ENCODE peak calls at places on chromosomes 6 and 20, in six cellular contexts. K is T follicular helper cell; C is SW480; X is NCI-H460; P is stromal cell of bone marrow; L is CD8-positive, alpha-beta memory T cell. T is an unnamed sample.

GRCh38 chr6:20709451-20709850 is 175.2 kb downstream of the CDKAL1 start:
- DNase-seq in K (no peak), X (no peak), P (no peak), L (no peak), C (no peak), T (no peak)

GRCh38 chr6:31465185-31465536 is 32.8 kb upstream of the MICB start:
- DNase-seq in K (no peak), X (no peak), L (no peak), C (no peak), P (no peak), T (no peak)

GRCh38 chr20:38252292-38253288 is 7.9 kb downstream of the KIAA1755 start:
- DNase-seq in X (no peak), C (no peak), K (no peak), L (no peak), P (no peak), T (no peak)

GRCh38 chr6:85580104-85580877 is 13.4 kb downstream of the SNX14 start:
- DNase-seq in C (no peak), K (no peak), X (no peak), L (no peak), P (no peak), T (no peak)

GRCh38 chr6:106413016-106413415 is 52.5 kb downstream of the CRYBG1 start:
- DNase-seq in C (no peak), P (no peak), K (no peak), X (no peak), L (no peak), T (no peak)

GRCh38 chr20:25178563-25179438 is 16.7 kb upstream of the ENTPD6 start:
- DNase-seq in X (peak; percentile 62), K (no peak), P (peak; percentile 89), C (peak; percentile 88), L (no peak), T (peak; percentile 36)

GRCh38 chr6:136992113-136992512 is 52.7 kb downstream of the IL20RA start:
- DNase-seq in L (no peak), P (peak; percentile 6), C (no peak), K (no peak), X (no peak), T (no peak)

GRCh38 chr6:100462990-100463684 is 1.6 kb downstream of the SIM1 start:
- DNase-seq in X (no peak), L (no peak), K (no peak), P (no peak), C (no peak), T (no peak)

GRCh38 chr6:41785689-41786450 is 1.6 kb upstream of the TOMM6 start:
- DNase-seq in X (no peak), P (no peak), L (no peak), C (no peak), K (no peak), T (no peak)

GRCh38 chr6:37314803-37315515 is 38.8 kb upstream of the RNF8 start:
- DNase-seq in L (no peak), K (no peak), P (no peak), X (peak; percentile 11), C (peak; percentile 9), T (no peak)

GRCh38 chr20:34938466-34939163 is 17.0 kb downstream of the GSS start:
- DNase-seq in L (no peak), X (no peak), K (no peak), P (no peak), C (no peak), T (peak; percentile 17)

GRCh38 chr20:18837710-18838109 is 24.1 kb downstream of the SCP2D1 start:
- DNase-seq in P (no peak), X (no peak), K (no peak), C (no peak), L (no peak), T (no peak)

GRCh38 chr20:5362771-5363170 is 46.0 kb upstream of the PROKR2 start:
- DNase-seq in L (no peak), P (no peak), X (no peak), K (no peak), C (no peak), T (no peak)

GRCh38 chr20:19047040-19047950 is 165.1 kb upstream of the SLC24A3 start:
- DNase-seq in L (no peak), P (no peak), C (peak; percentile 9), K (no peak), X (no peak), T (no peak)

GRCh38 chr6:169529931-169530761 is 171.7 kb downstream of the WDR27 start:
- DNase-seq in X (no peak), K (no peak), P (peak; percentile 88), L (no peak), C (peak; percentile 61), T (no peak)

GRCh38 chr6:3088446-3088845 is 20.2 kb downstream of the RIPK1 start:
- DNase-seq in C (no peak), K (no peak), P (peak; percentile 70), X (no peak), L (no peak), T (no peak)

GRCh38 chr6:157240960-157241311 is 82.4 kb downstream of the TMEM242 start:
- DNase-seq in X (no peak), P (no peak), L (no peak), K (no peak), C (no peak), T (no peak)

GRCh38 chr20:34942301-34942700 is 13.3 kb downstream of the GSS start:
- DNase-seq in P (no peak), L (no peak), K (no peak), C (no peak), X (no peak), T (no peak)

GRCh38 chr20:51869002-51869401 is 66.7 kb upstream of the SALL4 start:
- DNase-seq in C (no peak), P (no peak), X (no peak), K (no peak), L (no peak), T (no peak)

GRCh38 chr6:69069881-69070280 is 434.8 kb downstream of the ADGRB3 start:
- DNase-seq in K (no peak), X (no peak), C (no peak), L (no peak), P (no peak), T (no peak)

GRCh38 chr6:87922191-87922946 is 125.3 kb upstream of the SPACA1 start:
- DNase-seq in L (no peak), P (no peak), K (no peak), X (no peak), C (no peak), T (no peak)

GRCh38 chr6:133787122-133787521 is 101.8 kb upstream of the TCF21 start:
- DNase-seq in L (no peak), X (no peak), C (no peak), K (no peak), P (no peak), T (no peak)

GRCh38 chr6:49607391-49607982 is 29.2 kb downstream of the RHAG start:
- DNase-seq in C (no peak), L (no peak), P (no peak), X (no peak), K (no peak), T (no peak)

GRCh38 chr6:33428219-33428890 is 8.5 kb downstream of the SYNGAP1 start:
- DNase-seq in X (no peak), P (no peak), C (peak; percentile 76), L (no peak), K (no peak), T (peak; percentile 65)

GRCh38 chr6:4125933-4126864 is 9.2 kb downstream of the ECI2 start:
- DNase-seq in C (peak; percentile 40), X (peak; percentile 30), K (no peak), P (peak; percentile 84), L (no peak), T (no peak)

GRCh38 chr20:61436674-61437279 is 184.7 kb downstream of the CDH4 start:
- DNase-seq in X (no peak), K (no peak), L (no peak), P (peak; percentile 1), C (peak; percentile 90), T (no peak)

GRCh38 chr6:133741375-133741861 is 147.5 kb upstream of the TCF21 start:
- DNase-seq in L (no peak), P (no peak), C (peak; percentile 50), K (no peak), X (peak; percentile 59), T (no peak)

GRCh38 chr6:53751417-53751816 is 43.4 kb upstream of the LRRC1 start:
- DNase-seq in C (no peak), K (no peak), L (no peak), P (no peak), X (no peak), T (no peak)

GRCh38 chr6:1599469-1599868 is 10.2 kb upstream of the FOXC1 start:
- DNase-seq in P (no peak), L (no peak), K (no peak), X (no peak), C (no peak), T (no peak)

GRCh38 chr6:105445461-105445860 is 42.6 kb upstream of the PREP start:
- DNase-seq in K (no peak), C (no peak), X (no peak), L (no peak), P (no peak), T (no peak)

GRCh38 chr6:111550953-111551352 is 54.7 kb downstream of the TRAF3IP2 start:
- DNase-seq in K (no peak), C (no peak), X (no peak), L (no peak), P (no peak), T (no peak)

GRCh38 chr6:5086294-5086890 is 1.3 kb downstream of the PPP1R3G start:
- DNase-seq in K (no peak), P (no peak), X (no peak), C (no peak), L (no peak), T (no peak)

GRCh38 chr20:35104685-35105295 is 12.2 kb upstream of the TRPC4AP start:
- DNase-seq in X (no peak), L (no peak), C (no peak), K (no peak), P (peak; percentile 49), T (no peak)

GRCh38 chr20:13222319-13222716 is 1.2 kb downstream of the ISM1 start:
- DNase-seq in P (no peak), L (no peak), K (no peak), X (no peak), C (no peak), T (no peak)

GRCh38 chr20:38599410-38599882 is 2.2 kb upstream of the ARHGAP40 start:
- DNase-seq in K (no peak), L (no peak), C (no peak), P (no peak), X (no peak), T (no peak)

GRCh38 chr6:109073344-109074235 is 21.1 kb downstream of the SESN1 start:
- DNase-seq in K (peak; percentile 38), C (peak; percentile 49), L (peak; percentile 12), X (peak; percentile 52), P (peak; percentile 54), T (peak; percentile 64)

GRCh38 chr6:128739112-128739511 is 143.8 kb upstream of the LAMA2 start:
- DNase-seq in K (no peak), C (peak; percentile 0), P (no peak), X (no peak), L (no peak), T (no peak)

T was measured in B cell.